ENCODE peak calls at places on chromosome 11, in seven cellular contexts. One of them, this sample, is unnamed.

GRCh38 chr11:112401036-112401769 is 140.5 kb upstream of the PLET1 start:
- DNase-seq in Caco-2: no peak
- DNase-seq in activated CD4-positive, alpha-beta T cell treated with anti-CD3 and anti-CD28 coated beads for 4 hours: no peak
- DNase-seq in tibial artery: no peak
- DNase-seq in neuronal stem cell: no peak
- DNase-seq in nephron progenitor cell: no peak
- DNase-seq in T-cell: no peak
- DNase-seq in this sample: no peak

GRCh38 chr11:65851811-65852507 is 6.0 kb downstream of the CFL1 start:
- DNase-seq in Caco-2: no peak
- DNase-seq in activated CD4-positive, alpha-beta T cell treated with anti-CD3 and anti-CD28 coated beads for 4 hours: no peak
- DNase-seq in tibial artery: peak; percentile 54
- DNase-seq in neuronal stem cell: no peak
- DNase-seq in nephron progenitor cell: no peak
- DNase-seq in T-cell: no peak
- DNase-seq in this sample: no peak

GRCh38 chr11:2870955-2871720 is 14.4 kb downstream of the CDKN1C start:
- DNase-seq in Caco-2: no peak
- DNase-seq in activated CD4-positive, alpha-beta T cell treated with anti-CD3 and anti-CD28 coated beads for 4 hours: no peak
- DNase-seq in tibial artery: no peak
- DNase-seq in neuronal stem cell: no peak
- DNase-seq in nephron progenitor cell: no peak
- DNase-seq in T-cell: no peak
- DNase-seq in this sample: no peak

GRCh38 chr11:115682101-115682500 is 177.9 kb upstream of the CADM1 start:
- DNase-seq in Caco-2: no peak
- DNase-seq in activated CD4-positive, alpha-beta T cell treated with anti-CD3 and anti-CD28 coated beads for 4 hours: no peak
- DNase-seq in tibial artery: no peak
- DNase-seq in neuronal stem cell: no peak
- DNase-seq in nephron progenitor cell: no peak
- DNase-seq in T-cell: no peak
- DNase-seq in this sample: no peak

GRCh38 chr11:3154001-3154599 is 11.0 kb downstream of the OSBPL5 start:
- DNase-seq in Caco-2: no peak
- DNase-seq in activated CD4-positive, alpha-beta T cell treated with anti-CD3 and anti-CD28 coated beads for 4 hours: no peak
- DNase-seq in tibial artery: peak; percentile 67
- DNase-seq in neuronal stem cell: no peak
- DNase-seq in nephron progenitor cell: peak; percentile 22
- DNase-seq in T-cell: no peak
- DNase-seq in this sample: no peak

GRCh38 chr11:113351490-113351889 is 36.1 kb upstream of the ANKK1 start:
- DNase-seq in Caco-2: no peak
- DNase-seq in activated CD4-positive, alpha-beta T cell treated with anti-CD3 and anti-CD28 coated beads for 4 hours: no peak
- DNase-seq in tibial artery: no peak
- DNase-seq in neuronal stem cell: no peak
- DNase-seq in nephron progenitor cell: no peak
- DNase-seq in T-cell: no peak
- DNase-seq in this sample: no peak

GRCh38 chr11:50098186-50098725 is 65.6 kb downstream of the OR4C45 start:
- DNase-seq in Caco-2: no peak
- DNase-seq in activated CD4-positive, alpha-beta T cell treated with anti-CD3 and anti-CD28 coated beads for 4 hours: no peak
- DNase-seq in tibial artery: no peak
- DNase-seq in neuronal stem cell: no peak
- DNase-seq in nephron progenitor cell: no peak
- DNase-seq in T-cell: no peak
- DNase-seq in this sample: no peak

GRCh38 chr11:13223112-13223511 is 54.5 kb upstream of the BMAL1 start:
- DNase-seq in Caco-2: no peak
- DNase-seq in activated CD4-positive, alpha-beta T cell treated with anti-CD3 and anti-CD28 coated beads for 4 hours: no peak
- DNase-seq in tibial artery: no peak
- DNase-seq in neuronal stem cell: no peak
- DNase-seq in nephron progenitor cell: no peak
- DNase-seq in T-cell: no peak
- DNase-seq in this sample: no peak

GRCh38 chr11:111540114-111540920 is at the start of gene LAYN:
- DNase-seq in Caco-2: no peak
- DNase-seq in activated CD4-positive, alpha-beta T cell treated with anti-CD3 and anti-CD28 coated beads for 4 hours: peak; percentile 11
- DNase-seq in tibial artery: peak; percentile 79
- DNase-seq in neuronal stem cell: peak; percentile 33
- DNase-seq in nephron progenitor cell: peak; percentile 77
- DNase-seq in T-cell: no peak
- DNase-seq in this sample: no peak

GRCh38 chr11:12485328-12485727 is 108.0 kb downstream of the PARVA start:
- DNase-seq in Caco-2: no peak
- DNase-seq in activated CD4-positive, alpha-beta T cell treated with anti-CD3 and anti-CD28 coated beads for 4 hours: no peak
- DNase-seq in tibial artery: no peak
- DNase-seq in neuronal stem cell: no peak
- DNase-seq in nephron progenitor cell: no peak
- DNase-seq in T-cell: no peak
- DNase-seq in this sample: no peak

GRCh38 chr11:12832828-12833227 is 158.6 kb downstream of the TEAD1 start:
- DNase-seq in Caco-2: no peak
- DNase-seq in activated CD4-positive, alpha-beta T cell treated with anti-CD3 and anti-CD28 coated beads for 4 hours: no peak
- DNase-seq in tibial artery: no peak
- DNase-seq in neuronal stem cell: no peak
- DNase-seq in nephron progenitor cell: no peak
- DNase-seq in T-cell: no peak
- DNase-seq in this sample: no peak

GRCh38 chr11:64875369-64876225 is 2.8 kb downstream of the EHD1 start:
- DNase-seq in Caco-2: no peak
- DNase-seq in activated CD4-positive, alpha-beta T cell treated with anti-CD3 and anti-CD28 coated beads for 4 hours: no peak
- DNase-seq in tibial artery: no peak
- DNase-seq in neuronal stem cell: no peak
- DNase-seq in nephron progenitor cell: no peak
- DNase-seq in T-cell: no peak
- DNase-seq in this sample: no peak

GRCh38 chr11:17434108-17434507 is 42.5 kb downstream of the ABCC8 start:
- DNase-seq in Caco-2: no peak
- DNase-seq in activated CD4-positive, alpha-beta T cell treated with anti-CD3 and anti-CD28 coated beads for 4 hours: no peak
- DNase-seq in tibial artery: no peak
- DNase-seq in neuronal stem cell: no peak
- DNase-seq in nephron progenitor cell: no peak
- DNase-seq in T-cell: no peak
- DNase-seq in this sample: no peak

GRCh38 chr11:35662649-35663407 is at the start of gene TRIM44:
- DNase-seq in Caco-2: peak; percentile 91
- DNase-seq in activated CD4-positive, alpha-beta T cell treated with anti-CD3 and anti-CD28 coated beads for 4 hours: peak; percentile 82
- DNase-seq in tibial artery: peak; percentile 92
- DNase-seq in neuronal stem cell: peak; percentile 54
- DNase-seq in nephron progenitor cell: peak; percentile 80
- DNase-seq in T-cell: peak; percentile 78
- DNase-seq in this sample: peak; percentile 80

GRCh38 chr11:104490182-104490581 is 326.2 kb upstream of the PDGFD start:
- DNase-seq in Caco-2: no peak
- DNase-seq in activated CD4-positive, alpha-beta T cell treated with anti-CD3 and anti-CD28 coated beads for 4 hours: no peak
- DNase-seq in tibial artery: no peak
- DNase-seq in neuronal stem cell: no peak
- DNase-seq in nephron progenitor cell: no peak
- DNase-seq in T-cell: no peak
- DNase-seq in this sample: no peak

GRCh38 chr11:34028407-34028804 is 23.1 kb upstream of the CAPRIN1 start:
- DNase-seq in Caco-2: peak; percentile 4
- DNase-seq in activated CD4-positive, alpha-beta T cell treated with anti-CD3 and anti-CD28 coated beads for 4 hours: no peak
- DNase-seq in tibial artery: no peak
- DNase-seq in neuronal stem cell: no peak
- DNase-seq in nephron progenitor cell: no peak
- DNase-seq in T-cell: no peak
- DNase-seq in this sample: no peak

GRCh38 chr11:104609297-104609696 is 289.0 kb downstream of the CASP12 start:
- DNase-seq in Caco-2: peak; percentile 75
- DNase-seq in activated CD4-positive, alpha-beta T cell treated with anti-CD3 and anti-CD28 coated beads for 4 hours: peak; percentile 36
- DNase-seq in tibial artery: no peak
- DNase-seq in neuronal stem cell: peak; percentile 15
- DNase-seq in nephron progenitor cell: peak; percentile 17
- DNase-seq in T-cell: no peak
- DNase-seq in this sample: no peak

GRCh38 chr11:129853508-129854228 is 38.0 kb downstream of the TMEM45B start:
- DNase-seq in Caco-2: peak; percentile 34
- DNase-seq in activated CD4-positive, alpha-beta T cell treated with anti-CD3 and anti-CD28 coated beads for 4 hours: peak; percentile 52
- DNase-seq in tibial artery: no peak
- DNase-seq in neuronal stem cell: no peak
- DNase-seq in nephron progenitor cell: no peak
- DNase-seq in T-cell: peak; percentile 91
- DNase-seq in this sample: peak; percentile 87

GRCh38 chr11:114180301-114181055 is 115.7 kb upstream of the NNMT start:
- DNase-seq in Caco-2: peak; percentile 73
- DNase-seq in activated CD4-positive, alpha-beta T cell treated with anti-CD3 and anti-CD28 coated beads for 4 hours: no peak
- DNase-seq in tibial artery: no peak
- DNase-seq in neuronal stem cell: no peak
- DNase-seq in nephron progenitor cell: no peak
- DNase-seq in T-cell: no peak
- DNase-seq in this sample: no peak

GRCh38 chr11:58466293-58466692 is 24.3 kb upstream of the OR5B12 start:
- DNase-seq in Caco-2: no peak
- DNase-seq in activated CD4-positive, alpha-beta T cell treated with anti-CD3 and anti-CD28 coated beads for 4 hours: no peak
- DNase-seq in tibial artery: no peak
- DNase-seq in neuronal stem cell: no peak
- DNase-seq in nephron progenitor cell: no peak
- DNase-seq in T-cell: no peak
- DNase-seq in this sample: no peak

GRCh38 chr11:121567988-121568387 is 115.2 kb upstream of the SORL1-AS1 start:
- DNase-seq in Caco-2: no peak
- DNase-seq in activated CD4-positive, alpha-beta T cell treated with anti-CD3 and anti-CD28 coated beads for 4 hours: no peak
- DNase-seq in tibial artery: no peak
- DNase-seq in neuronal stem cell: no peak
- DNase-seq in nephron progenitor cell: no peak
- DNase-seq in T-cell: no peak
- DNase-seq in this sample: no peak

This sample was measured in NCI-H2029 treated with DMSO at 0.1 percent for 48 hours.